ENCODE peak calls at places on chromosomes 4 and X, in ten cellular contexts. One of them, this sample, is unnamed.

GRCh38 chr4:42371306-42372063 is 25.8 kb upstream of the SHISA3 start:
- DNase-seq in upper lobe of right lung: no peak
- DNase-seq in Peyer's patch: no peak
- DNase-seq in uterus: no peak
- DNase-seq in ascending aorta: no peak
- DNase-seq in left lung: no peak
- DNase-seq in keratinocyte: no peak
- DNase-seq in transverse colon: no peak
- DNase-seq in pancreas: no peak
- DNase-seq in CD8-positive, alpha-beta memory T cell: no peak
- DNase-seq in this sample: no peak

GRCh38 chr4:36786519-36786918 is 458.0 kb upstream of the NWD2 start:
- DNase-seq in upper lobe of right lung: no peak
- DNase-seq in Peyer's patch: no peak
- DNase-seq in uterus: no peak
- DNase-seq in ascending aorta: no peak
- DNase-seq in left lung: no peak
- DNase-seq in keratinocyte: no peak
- DNase-seq in transverse colon: no peak
- DNase-seq in pancreas: no peak
- DNase-seq in CD8-positive, alpha-beta memory T cell: no peak
- DNase-seq in this sample: no peak

GRCh38 chrX:87409113-87409841 is 108.3 kb upstream of the KLHL4 start:
- DNase-seq in upper lobe of right lung: peak
- DNase-seq in Peyer's patch: no peak
- DNase-seq in uterus: peak
- DNase-seq in ascending aorta: peak
- DNase-seq in left lung: peak
- DNase-seq in keratinocyte: no peak
- DNase-seq in transverse colon: no peak
- DNase-seq in pancreas: peak
- DNase-seq in CD8-positive, alpha-beta memory T cell: no peak
- DNase-seq in this sample: no peak

GRCh38 chrX:119325456-119325855 is 73.7 kb upstream of the SLC25A43 start:
- DNase-seq in upper lobe of right lung: no peak
- DNase-seq in Peyer's patch: no peak
- DNase-seq in uterus: no peak
- DNase-seq in ascending aorta: no peak
- DNase-seq in left lung: no peak
- DNase-seq in keratinocyte: no peak
- DNase-seq in transverse colon: no peak
- DNase-seq in pancreas: no peak
- DNase-seq in CD8-positive, alpha-beta memory T cell: no peak
- DNase-seq in this sample: no peak

GRCh38 chr4:183959349-183959748 is 54.2 kb downstream of the STOX2 start:
- DNase-seq in upper lobe of right lung: no peak
- DNase-seq in Peyer's patch: no peak
- DNase-seq in uterus: no peak
- DNase-seq in ascending aorta: no peak
- DNase-seq in left lung: no peak
- DNase-seq in keratinocyte: no peak
- DNase-seq in transverse colon: no peak
- DNase-seq in pancreas: no peak
- DNase-seq in CD8-positive, alpha-beta memory T cell: no peak
- DNase-seq in this sample: no peak

GRCh38 chr4:113397114-113397701 is 347.8 kb downstream of the ANK2 start:
- DNase-seq in upper lobe of right lung: no peak
- DNase-seq in Peyer's patch: no peak
- DNase-seq in uterus: peak
- DNase-seq in ascending aorta: no peak
- DNase-seq in left lung: no peak
- DNase-seq in keratinocyte: no peak
- DNase-seq in transverse colon: no peak
- DNase-seq in pancreas: no peak
- DNase-seq in CD8-positive, alpha-beta memory T cell: no peak
- DNase-seq in this sample: no peak

GRCh38 chr4:52142816-52143215 is 91.7 kb downstream of the SPATA18 start:
- DNase-seq in upper lobe of right lung: no peak
- DNase-seq in Peyer's patch: no peak
- DNase-seq in uterus: no peak
- DNase-seq in ascending aorta: no peak
- DNase-seq in left lung: no peak
- DNase-seq in keratinocyte: no peak
- DNase-seq in transverse colon: no peak
- DNase-seq in pancreas: no peak
- DNase-seq in CD8-positive, alpha-beta memory T cell: no peak
- DNase-seq in this sample: no peak

GRCh38 chrX:34884693-34885277 is 57.8 kb upstream of the FAM47B start:
- DNase-seq in upper lobe of right lung: no peak
- DNase-seq in Peyer's patch: no peak
- DNase-seq in uterus: no peak
- DNase-seq in ascending aorta: no peak
- DNase-seq in left lung: no peak
- DNase-seq in keratinocyte: peak
- DNase-seq in transverse colon: no peak
- DNase-seq in pancreas: no peak
- DNase-seq in CD8-positive, alpha-beta memory T cell: no peak
- DNase-seq in this sample: no peak

GRCh38 chr4:185774076-185774731 is 37.8 kb downstream of the SORBS2 start:
- DNase-seq in upper lobe of right lung: no peak
- DNase-seq in Peyer's patch: no peak
- DNase-seq in uterus: no peak
- DNase-seq in ascending aorta: no peak
- DNase-seq in left lung: no peak
- DNase-seq in keratinocyte: no peak
- DNase-seq in transverse colon: no peak
- DNase-seq in pancreas: no peak
- DNase-seq in CD8-positive, alpha-beta memory T cell: no peak
- DNase-seq in this sample: no peak
- H3K27ac ChIP-seq in upper lobe of right lung: peak
- H3K27ac ChIP-seq in Peyer's patch: no peak
- H3K27ac ChIP-seq in uterus: peak
- H3K27ac ChIP-seq in ascending aorta: peak
- H3K27ac ChIP-seq in left lung: peak
- H3K27ac ChIP-seq in keratinocyte: no peak
- H3K27ac ChIP-seq in transverse colon: peak
- H3K27ac ChIP-seq in pancreas: peak
- H3K27ac ChIP-seq in CD8-positive, alpha-beta memory T cell: no peak
- H3K27ac ChIP-seq in this sample: no peak

GRCh38 chrX:47815901-47816845 is 20.5 kb upstream of the ZNF81 start:
- DNase-seq in upper lobe of right lung: no peak
- DNase-seq in Peyer's patch: no peak
- DNase-seq in uterus: no peak
- DNase-seq in ascending aorta: no peak
- DNase-seq in left lung: no peak
- DNase-seq in keratinocyte: no peak
- DNase-seq in transverse colon: peak
- DNase-seq in pancreas: no peak
- DNase-seq in CD8-positive, alpha-beta memory T cell: no peak
- DNase-seq in this sample: no peak

GRCh38 chrX:47817421-47817820 is 19.3 kb upstream of the ZNF81 start:
- DNase-seq in upper lobe of right lung: no peak
- DNase-seq in Peyer's patch: no peak
- DNase-seq in uterus: no peak
- DNase-seq in ascending aorta: no peak
- DNase-seq in left lung: no peak
- DNase-seq in keratinocyte: no peak
- DNase-seq in transverse colon: no peak
- DNase-seq in pancreas: no peak
- DNase-seq in CD8-positive, alpha-beta memory T cell: no peak
- DNase-seq in this sample: no peak

GRCh38 chrX:47814853-47815252 is 21.8 kb upstream of the ZNF81 start:
- DNase-seq in upper lobe of right lung: no peak
- DNase-seq in Peyer's patch: no peak
- DNase-seq in uterus: no peak
- DNase-seq in ascending aorta: no peak
- DNase-seq in left lung: no peak
- DNase-seq in keratinocyte: no peak
- DNase-seq in transverse colon: peak
- DNase-seq in pancreas: no peak
- DNase-seq in CD8-positive, alpha-beta memory T cell: no peak
- DNase-seq in this sample: no peak

DNA sequence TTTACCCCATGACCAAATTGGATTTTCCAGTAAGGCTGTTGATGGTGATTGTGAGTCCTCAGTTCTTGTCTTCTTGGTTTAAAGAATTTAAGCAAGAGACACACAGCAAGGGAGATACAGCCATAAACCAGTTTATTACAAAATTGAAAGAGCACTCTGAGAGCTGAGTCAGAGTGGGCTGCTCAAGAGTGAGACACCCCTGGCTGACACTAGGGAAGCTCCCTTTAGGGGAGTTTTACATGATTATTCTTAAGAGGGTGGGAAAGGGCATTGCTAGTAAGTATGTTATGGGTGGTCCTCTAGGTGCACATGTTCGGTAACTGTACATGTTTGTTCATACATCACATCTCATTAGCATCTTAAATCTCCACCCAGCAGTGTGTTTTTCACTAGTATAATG is 18.8 kb upstream of the ZNF81 start:
- DNase-seq in upper lobe of right lung: no peak
- DNase-seq in Peyer's patch: no peak
- DNase-seq in uterus: no peak
- DNase-seq in ascending aorta: no peak
- DNase-seq in left lung: no peak
- DNase-seq in keratinocyte: no peak
- DNase-seq in transverse colon: no peak
- DNase-seq in pancreas: no peak
- DNase-seq in CD8-positive, alpha-beta memory T cell: no peak
- DNase-seq in this sample: no peak
- H3K27ac ChIP-seq in upper lobe of right lung: no peak
- H3K27ac ChIP-seq in Peyer's patch: no peak
- H3K27ac ChIP-seq in uterus: no peak
- H3K27ac ChIP-seq in ascending aorta: no peak
- H3K27ac ChIP-seq in left lung: no peak
- H3K27ac ChIP-seq in keratinocyte: no peak
- H3K27ac ChIP-seq in transverse colon: no peak
- H3K27ac ChIP-seq in pancreas: no peak
- H3K27ac ChIP-seq in CD8-positive, alpha-beta memory T cell: no peak
- H3K27ac ChIP-seq in this sample: no peak

GRCh38 chr4:165190591-165191212 is 16.7 kb upstream of the KLHL2 start:
- DNase-seq in upper lobe of right lung: no peak
- DNase-seq in Peyer's patch: no peak
- DNase-seq in uterus: no peak
- DNase-seq in ascending aorta: no peak
- DNase-seq in left lung: no peak
- DNase-seq in keratinocyte: no peak
- DNase-seq in transverse colon: no peak
- DNase-seq in pancreas: no peak
- DNase-seq in CD8-positive, alpha-beta memory T cell: no peak
- DNase-seq in this sample: no peak

GRCh38 chr4:165191814-165192499 is 15.4 kb upstream of the KLHL2 start:
- DNase-seq in upper lobe of right lung: no peak
- DNase-seq in Peyer's patch: no peak
- DNase-seq in uterus: no peak
- DNase-seq in ascending aorta: no peak
- DNase-seq in left lung: no peak
- DNase-seq in keratinocyte: no peak
- DNase-seq in transverse colon: no peak
- DNase-seq in pancreas: no peak
- DNase-seq in CD8-positive, alpha-beta memory T cell: no peak
- DNase-seq in this sample: no peak

GRCh38 chr4:165192956-165193355 is 14.4 kb upstream of the KLHL2 start:
- DNase-seq in upper lobe of right lung: no peak
- DNase-seq in Peyer's patch: no peak
- DNase-seq in uterus: no peak
- DNase-seq in ascending aorta: no peak
- DNase-seq in left lung: no peak
- DNase-seq in keratinocyte: no peak
- DNase-seq in transverse colon: no peak
- DNase-seq in pancreas: no peak
- DNase-seq in CD8-positive, alpha-beta memory T cell: no peak
- DNase-seq in this sample: no peak

GRCh38 chr4:165192500-165192898 is 14.9 kb upstream of the KLHL2 start:
- DNase-seq in upper lobe of right lung: no peak
- DNase-seq in Peyer's patch: no peak
- DNase-seq in uterus: no peak
- DNase-seq in ascending aorta: no peak
- DNase-seq in left lung: no peak
- DNase-seq in keratinocyte: no peak
- DNase-seq in transverse colon: no peak
- DNase-seq in pancreas: no peak
- DNase-seq in CD8-positive, alpha-beta memory T cell: no peak
- DNase-seq in this sample: no peak

GRCh38 chr4:165191253-165191652 is 16.1 kb upstream of the KLHL2 start:
- DNase-seq in upper lobe of right lung: no peak
- DNase-seq in Peyer's patch: no peak
- DNase-seq in uterus: no peak
- DNase-seq in ascending aorta: no peak
- DNase-seq in left lung: no peak
- DNase-seq in keratinocyte: no peak
- DNase-seq in transverse colon: no peak
- DNase-seq in pancreas: no peak
- DNase-seq in CD8-positive, alpha-beta memory T cell: no peak
- DNase-seq in this sample: no peak
- H3K27ac ChIP-seq in upper lobe of right lung: no peak
- H3K27ac ChIP-seq in Peyer's patch: no peak
- H3K27ac ChIP-seq in uterus: no peak
- H3K27ac ChIP-seq in ascending aorta: no peak
- H3K27ac ChIP-seq in left lung: no peak
- H3K27ac ChIP-seq in keratinocyte: no peak
- H3K27ac ChIP-seq in transverse colon: no peak
- H3K27ac ChIP-seq in pancreas: no peak
- H3K27ac ChIP-seq in CD8-positive, alpha-beta memory T cell: no peak
- H3K27ac ChIP-seq in this sample: no peak

GRCh38 chr4:25234390-25235367 is 846 bp downstream of the PI4K2B start:
- DNase-seq in upper lobe of right lung: peak
- DNase-seq in Peyer's patch: peak
- DNase-seq in uterus: peak
- DNase-seq in ascending aorta: no peak
- DNase-seq in left lung: peak
- DNase-seq in keratinocyte: peak
- DNase-seq in transverse colon: peak
- DNase-seq in pancreas: peak
- DNase-seq in CD8-positive, alpha-beta memory T cell: peak
- DNase-seq in this sample: no peak

GRCh38 chr4:25235401-25235800 is 1.6 kb downstream of the PI4K2B start:
- DNase-seq in upper lobe of right lung: no peak
- DNase-seq in Peyer's patch: no peak
- DNase-seq in uterus: no peak
- DNase-seq in ascending aorta: no peak
- DNase-seq in left lung: no peak
- DNase-seq in keratinocyte: no peak
- DNase-seq in transverse colon: no peak
- DNase-seq in pancreas: no peak
- DNase-seq in CD8-positive, alpha-beta memory T cell: no peak
- DNase-seq in this sample: no peak

GRCh38 chr4:25236971-25237370 is 3.1 kb downstream of the PI4K2B start:
- DNase-seq in upper lobe of right lung: no peak
- DNase-seq in Peyer's patch: no peak
- DNase-seq in uterus: no peak
- DNase-seq in ascending aorta: no peak
- DNase-seq in left lung: no peak
- DNase-seq in keratinocyte: no peak
- DNase-seq in transverse colon: no peak
- DNase-seq in pancreas: no peak
- DNase-seq in CD8-positive, alpha-beta memory T cell: no peak
- DNase-seq in this sample: no peak

GRCh38 chr4:25233194-25233593 is 639 bp upstream of the PI4K2B start:
- DNase-seq in upper lobe of right lung: no peak
- DNase-seq in Peyer's patch: no peak
- DNase-seq in uterus: no peak
- DNase-seq in ascending aorta: no peak
- DNase-seq in left lung: no peak
- DNase-seq in keratinocyte: no peak
- DNase-seq in transverse colon: no peak
- DNase-seq in pancreas: no peak
- DNase-seq in CD8-positive, alpha-beta memory T cell: no peak
- DNase-seq in this sample: no peak

GRCh38 chr4:25233737-25234389 is at the start of gene PI4K2B:
- DNase-seq in upper lobe of right lung: peak
- DNase-seq in Peyer's patch: peak
- DNase-seq in uterus: peak
- DNase-seq in ascending aorta: peak
- DNase-seq in left lung: peak
- DNase-seq in keratinocyte: peak
- DNase-seq in transverse colon: peak
- DNase-seq in pancreas: peak
- DNase-seq in CD8-positive, alpha-beta memory T cell: peak
- DNase-seq in this sample: peak
- H3K27ac ChIP-seq in upper lobe of right lung: peak
- H3K27ac ChIP-seq in Peyer's patch: peak
- H3K27ac ChIP-seq in uterus: peak
- H3K27ac ChIP-seq in ascending aorta: peak
- H3K27ac ChIP-seq in left lung: peak
- H3K27ac ChIP-seq in keratinocyte: peak
- H3K27ac ChIP-seq in transverse colon: peak
- H3K27ac ChIP-seq in pancreas: peak
- H3K27ac ChIP-seq in CD8-positive, alpha-beta memory T cell: peak
- H3K27ac ChIP-seq in this sample: peak

This sample was measured in substantia nigra.